ENCODE peak calls at places on chromosomes 13 and 19, in ten cellular contexts. J is iris pigment epithelial cell; W is stimulated activated CD4-positive, alpha-beta T cell treated with anti-CD3 and anti-CD28 coated beads, Interleukin-1b, Interleukin-23, amount 100 ng/mL, for 24 hours; P is coronary artery; D is AG04449; E is breast epithelium; V is A549; A is mucosa of gallbladder; R is MCF 10A; S is posterior cingulate gyrus. L is an unnamed sample.

GRCh38 chr13:48412100-48412556 is 785 bp downstream of the LPAR6 start:
- DNase-seq in J (no peak), W (no peak), P (no peak), D (no peak), E (no peak), V (peak; percentile 19), A (no peak), R (peak; percentile 43), S (no peak), L (no peak)

GRCh38 chr19:48735031-48735615 is 5.3 kb downstream of the RASIP1 start:
- DNase-seq in J (peak; percentile 58), W (no peak), P (no peak), D (no peak), E (no peak), V (peak; percentile 85), A (no peak), R (no peak), S (no peak), L (no peak)

GRCh38 chr13:76516013-76516412 is 370.2 kb downstream of the KCTD12 start:
- DNase-seq in J (peak; percentile 97), W (no peak), P (no peak), D (no peak), E (no peak), V (no peak), A (no peak), R (peak; percentile 40), S (no peak), L (no peak)

GRCh38 chr13:84032116-84032515 is 149.8 kb upstream of the SLITRK1 start:
- DNase-seq in J (peak; percentile 13), W (no peak), P (no peak), D (no peak), E (no peak), V (no peak), A (no peak), R (peak; percentile 9), S (no peak), L (no peak)

GRCh38 chr19:30085394-30085793 is 143.4 kb downstream of the URI1 start:
- DNase-seq in J (no peak), W (no peak), P (no peak), D (no peak), E (no peak), V (peak; percentile 25), A (no peak), R (no peak), S (peak; percentile 78), L (no peak)

GRCh38 chr19:7348587-7349230 is at the start of gene ARHGEF18:
- DNase-seq in J (peak; percentile 16), W (no peak), P (no peak), D (no peak), E (no peak), V (no peak), A (no peak), R (no peak), S (no peak), L (no peak)

GRCh38 chr13:33678906-33679657 is 138.9 kb upstream of the RFC3 start:
- DNase-seq in J (peak; percentile 70), W (peak; percentile 46), P (no peak), D (no peak), E (peak; percentile 45), V (peak; percentile 85), A (peak; percentile 71), R (peak; percentile 94), S (peak; percentile 82), L (peak; percentile 8)

GRCh38 chr13:107208889-107209288 is 641.0 kb upstream of the ARGLU1 start:
- DNase-seq in J (no peak), W (no peak), P (no peak), D (no peak), E (no peak), V (no peak), A (no peak), R (no peak), S (no peak), L (no peak)

GRCh38 chr13:57825066-57825465 is 193.5 kb downstream of the PCDH17 start:
- DNase-seq in J (no peak), W (no peak), P (no peak), D (no peak), E (no peak), V (no peak), A (no peak), R (no peak), S (no peak), L (no peak)

GRCh38 chr13:24694907-24695306 is 14.7 kb downstream of the ATP12A start:
- DNase-seq in J (no peak), W (no peak), P (no peak), D (no peak), E (no peak), V (no peak), A (no peak), R (no peak), S (no peak), L (no peak)

GRCh38 chr13:23506821-23507210 is 63.4 kb upstream of the TNFRSF19 start:
- DNase-seq in J (peak; percentile 86), W (no peak), P (no peak), D (peak; percentile 76), E (no peak), V (no peak), A (no peak), R (no peak), S (no peak), L (no peak)

GRCh38 chr19:30070198-30070969 is 128.3 kb downstream of the URI1 start:
- DNase-seq in J (no peak), W (no peak), P (peak; percentile 60), D (no peak), E (no peak), V (no peak), A (no peak), R (no peak), S (peak; percentile 61), L (no peak)

GRCh38 chr19:50569938-50570540 is 1.8 kb upstream of the LRRC4B start:
- DNase-seq in J (no peak), W (no peak), P (no peak), D (no peak), E (no peak), V (no peak), A (no peak), R (no peak), S (peak; percentile 82), L (no peak)

GRCh38 chr19:45045671-45046353 is 7.0 kb downstream of the CLASRP start:
- DNase-seq in J (no peak), W (no peak), P (no peak), D (no peak), E (no peak), V (no peak), A (peak; percentile 38), R (no peak), S (no peak), L (no peak)

GRCh38 chr13:63117710-63118109 is 1702.1 kb upstream of the PCDH20 start:
- DNase-seq in J (no peak), W (no peak), P (no peak), D (no peak), E (no peak), V (no peak), A (no peak), R (no peak), S (peak; percentile 26), L (no peak)

GRCh38 chr19:2248136-2249009 is 750 bp upstream of the AMH start:
- DNase-seq in J (no peak), W (no peak), P (no peak), D (no peak), E (no peak), V (no peak), A (no peak), R (no peak), S (no peak), L (no peak)

GRCh38 chr19:18932216-18932841 is 8.7 kb downstream of the HOMER3 start:
- DNase-seq in J (peak; percentile 44), W (peak; percentile 69), P (no peak), D (no peak), E (no peak), V (peak; percentile 48), A (peak; percentile 74), R (peak; percentile 39), S (peak; percentile 89), L (no peak)

GRCh38 chr19:56866563-56866962 is 26.0 kb upstream of the PEG3 start:
- DNase-seq in J (no peak), W (no peak), P (no peak), D (no peak), E (no peak), V (no peak), A (no peak), R (no peak), S (no peak), L (no peak)

GRCh38 chr13:39245688-39246087 is 207.4 kb downstream of the NHLRC3 start:
- DNase-seq in J (no peak), W (no peak), P (no peak), D (no peak), E (no peak), V (no peak), A (no peak), R (peak; percentile 15), S (no peak), L (no peak)

GRCh38 chr13:51759240-51759639 is 44.7 kb downstream of the DHRS12 start:
- DNase-seq in J (peak; percentile 81), W (no peak), P (no peak), D (no peak), E (no peak), V (no peak), A (no peak), R (no peak), S (no peak), L (no peak)

GRCh38 chr19:31064486-31064885 is 284.8 kb downstream of the TSHZ3 start:
- DNase-seq in J (no peak), W (no peak), P (no peak), D (no peak), E (no peak), V (no peak), A (no peak), R (no peak), S (no peak), L (no peak)

GRCh38 chr13:59677966-59678814 is 485.5 kb downstream of the DIAPH3 start:
- DNase-seq in J (peak; percentile 71), W (no peak), P (no peak), D (peak; percentile 19), E (no peak), V (peak; percentile 41), A (no peak), R (peak; percentile 53), S (no peak), L (no peak)

GRCh38 chr13:95784891-95785290 is 108.0 kb downstream of the DNAJC3 start:
- DNase-seq in J (peak; percentile 78), W (no peak), P (no peak), D (no peak), E (no peak), V (no peak), A (no peak), R (peak; percentile 82), S (no peak), L (no peak)

GRCh38 chr19:22286151-22286810 is at the start of gene ZNF729:
- DNase-seq in J (no peak), W (no peak), P (no peak), D (no peak), E (peak; percentile 58), V (no peak), A (no peak), R (no peak), S (no peak), L (no peak)

L was measured in NCI-H510A treated with DMSO at 0.1 percent for 48 hours.